ENCODE peak calls at places on chromosomes 12 and 14, in six cellular contexts. T, R, Z, K, P and Q are unnamed samples.

GRCh38 chr14:73239463-73240241 is 2.3 kb downstream of the PAPLN start:
- DNase-seq in T (no peak), R (peak; percentile 71), Z (peak; percentile 67), K (no peak), P (peak; percentile 81), Q (no peak)

GRCh38 chr12:6183689-6184441 is 16.3 kb upstream of the CD9 start:
- DNase-seq in T (no peak), R (peak; percentile 46), Z (no peak), K (no peak), P (peak; percentile 24), Q (no peak)

GRCh38 chr12:121036810-121037326 is 2.2 kb downstream of the OASL start:
- DNase-seq in T (no peak), R (peak; percentile 92), Z (no peak), K (no peak), P (no peak), Q (no peak)

GRCh38 chr14:96275182-96276112 is 19.4 kb downstream of the BDKRB1 start:
- DNase-seq in T (peak; percentile 78), R (peak; percentile 83), Z (peak; percentile 87), K (peak; percentile 29), P (peak; percentile 93), Q (peak; percentile 35)

GRCh38 chr14:30138517-30138916 is 210.9 kb upstream of the PRKD1 start:
- DNase-seq in T (no peak), R (peak; percentile 9), Z (no peak), K (no peak), P (no peak), Q (no peak)

GRCh38 chr12:47556631-47557030 is 149.2 kb downstream of the RPAP3 start:
- DNase-seq in T (no peak), R (no peak), Z (peak; percentile 35), K (no peak), P (no peak), Q (no peak)

GRCh38 chr12:20520572-20520971 is 152.2 kb downstream of the PDE3A start:
- DNase-seq in T (no peak), R (no peak), Z (no peak), K (no peak), P (no peak), Q (no peak)

GRCh38 chr14:68576031-68576430 is 216.8 kb downstream of the ZFP36L1 start:
- DNase-seq in T (no peak), R (peak; percentile 47), Z (no peak), K (no peak), P (no peak), Q (no peak)

GRCh38 chr12:46452061-46452615 is 79.6 kb upstream of the SLC38A2 start:
- DNase-seq in T (no peak), R (peak; percentile 60), Z (no peak), K (peak; percentile 73), P (no peak), Q (no peak)

GRCh38 chr12:29778531-29778930 is 5.2 kb downstream of the TMTC1 start:
- DNase-seq in T (no peak), R (no peak), Z (no peak), K (no peak), P (no peak), Q (no peak)

GRCh38 chr12:75951399-75952228 is 80.0 kb downstream of the PHLDA1 start:
- DNase-seq in T (no peak), R (peak; percentile 60), Z (no peak), K (no peak), P (no peak), Q (no peak)

GRCh38 chr12:124770725-124771124 is 92.9 kb downstream of the SCARB1 start:
- DNase-seq in T (no peak), R (no peak), Z (no peak), K (no peak), P (no peak), Q (no peak)
- H3K4me1 ChIP-seq in T (peaks cover 20% of the 10 kb centered on the region), R (peaks cover 25% of the 10 kb centered on the region), Z (no peaks in the 10 kb centered on the region), K (no peaks in the 10 kb centered on the region), P (peaks cover 2% of the 10 kb centered on the region), Q (peaks cover 2% of the 10 kb centered on the region)

GRCh38 chr12:10715491-10715890 is 7.6 kb downstream of the YBX3 start:
- DNase-seq in T (no peak), R (no peak), Z (no peak), K (no peak), P (no peak), Q (no peak)

GRCh38 chr12:10718279-10718821 is 4.8 kb downstream of the YBX3 start:
- DNase-seq in T (no peak), R (peak; percentile 85), Z (peak; percentile 47), K (no peak), P (no peak), Q (no peak)

GRCh38 chr12:10716277-10716676 is 6.8 kb downstream of the YBX3 start:
- DNase-seq in T (no peak), R (peak; percentile 20), Z (no peak), K (no peak), P (no peak), Q (no peak)

GRCh38 chr12:10716704-10717315 is 6.3 kb downstream of the YBX3 start:
- DNase-seq in T (peak; percentile 78), R (peak; percentile 97), Z (peak; percentile 8), K (peak; percentile 75), P (peak; percentile 91), Q (no peak)

DNA sequence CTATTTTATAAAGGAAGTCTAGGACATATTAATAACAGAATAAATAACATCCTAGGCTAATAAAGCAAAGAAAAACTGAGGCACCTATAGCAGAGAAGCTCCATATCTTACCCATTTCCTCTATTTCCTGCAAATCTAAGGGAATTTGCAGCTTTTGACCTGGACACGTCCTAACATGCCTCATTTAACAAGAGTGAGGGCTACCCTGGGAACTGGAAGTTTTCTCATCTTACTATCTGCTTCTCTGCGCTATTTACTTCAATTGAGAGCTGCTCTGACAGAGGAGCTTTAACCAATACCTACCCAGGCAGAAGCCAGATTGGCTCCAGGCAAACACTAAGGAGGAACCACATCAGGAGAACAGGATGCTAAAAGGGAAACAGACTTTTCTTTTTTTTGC is 5.7 kb downstream of the YBX3 start:
- DNase-seq in T (no peak), R (peak; percentile 43), Z (peak; percentile 28), K (no peak), P (no peak), Q (no peak)
- H3K27ac ChIP-seq in T (peak overlapping the region; percentile 98), R (peak overlapping the region; percentile 98), Z (no peak overlapping the region), K (peak overlapping the region; percentile 68), P (peak overlapping the region; percentile 57), Q (no peak overlapping the region)

GRCh38 chr14:99721792-99722516 is 37.9 kb downstream of the CYP46A1 start:
- DNase-seq in T (peak; percentile 30), R (no peak), Z (no peak), K (no peak), P (peak; percentile 59), Q (no peak)

GRCh38 chr14:99724196-99724891 is 40.2 kb downstream of the CYP46A1 start:
- DNase-seq in T (peak; percentile 37), R (no peak), Z (no peak), K (no peak), P (peak; percentile 46), Q (no peak)

GRCh38 chr14:99724939-99725773 is 41.1 kb downstream of the CYP46A1 start:
- DNase-seq in T (no peak), R (no peak), Z (no peak), K (no peak), P (peak; percentile 68), Q (no peak)

GRCh38 chr14:99720941-99721791 is 37.1 kb downstream of the CYP46A1 start:
- DNase-seq in T (no peak), R (no peak), Z (no peak), K (no peak), P (peak; percentile 31), Q (no peak)

GRCh38 chr14:99722741-99723140 is 38.6 kb downstream of the CYP46A1 start:
- DNase-seq in T (no peak), R (no peak), Z (no peak), K (no peak), P (no peak), Q (no peak)
- H3K4me1 ChIP-seq in T (no peaks in the 10 kb centered on the region), R (no peaks in the 10 kb centered on the region), Z (peaks cover 10% of the 10 kb centered on the region), K (no peaks in the 10 kb centered on the region), P (no peaks in the 10 kb centered on the region), Q (no peaks in the 10 kb centered on the region)

GRCh38 chr12:30863839-30864238 is 62.7 kb upstream of the TSPAN11 start:
- DNase-seq in T (no peak), R (no peak), Z (no peak), K (no peak), P (no peak), Q (no peak)

GRCh38 chr12:30859226-30859625 is 67.3 kb upstream of the TSPAN11 start:
- DNase-seq in T (no peak), R (no peak), Z (no peak), K (no peak), P (no peak), Q (no peak)

GRCh38 chr12:30858471-30858870 is 68.1 kb upstream of the TSPAN11 start:
- DNase-seq in T (no peak), R (no peak), Z (no peak), K (no peak), P (no peak), Q (no peak)

GRCh38 chr12:30866256-30866655 is 60.3 kb upstream of the TSPAN11 start:
- DNase-seq in T (no peak), R (no peak), Z (no peak), K (no peak), P (no peak), Q (no peak)

GRCh38 chr12:30862486-30862885 is 64.1 kb upstream of the TSPAN11 start:
- DNase-seq in T (peak; percentile 71), R (peak; percentile 36), Z (no peak), K (no peak), P (no peak), Q (no peak)
- H3K27ac ChIP-seq in T (no peak overlapping the region), R (no peak overlapping the region), Z (no peak overlapping the region), K (no peak overlapping the region), P (no peak overlapping the region), Q (no peak overlapping the region)

GRCh38 chr12:94594443-94594825 is 55.9 kb downstream of the TMCC3 start:
- DNase-seq in T (no peak), R (no peak), Z (no peak), K (no peak), P (no peak), Q (no peak)

GRCh38 chr12:94596596-94596995 is 53.8 kb downstream of the TMCC3 start:
- DNase-seq in T (no peak), R (no peak), Z (no peak), K (no peak), P (no peak), Q (no peak)

GRCh38 chr12:94599189-94599588 is 51.2 kb downstream of the TMCC3 start:
- DNase-seq in T (no peak), R (no peak), Z (no peak), K (no peak), P (no peak), Q (no peak)

GRCh38 chr12:94595152-94595551 is 55.2 kb downstream of the TMCC3 start:
- DNase-seq in T (no peak), R (no peak), Z (no peak), K (no peak), P (no peak), Q (no peak)

GRCh38 chr12:94597268-94597667 is 53.1 kb downstream of the TMCC3 start:
- DNase-seq in T (no peak), R (no peak), Z (no peak), K (no peak), P (no peak), Q (no peak)
- H3K4me1 ChIP-seq in T (peaks cover 23% of the 10 kb centered on the region), R (no peaks in the 10 kb centered on the region), Z (no peaks in the 10 kb centered on the region), K (no peaks in the 10 kb centered on the region), P (no peaks in the 10 kb centered on the region), Q (peaks cover 3% of the 10 kb centered on the region)

GRCh38 chr14:69647216-69647615 is 35.8 kb downstream of the SUSD6 start:
- DNase-seq in T (no peak), R (no peak), Z (no peak), K (no peak), P (no peak), Q (no peak)
- H3K27ac ChIP-seq in T (peak overlapping the region; percentile 79), R (peak overlapping the region; percentile 74), Z (no peak overlapping the region), K (no peak overlapping the region), P (no peak overlapping the region), Q (no peak overlapping the region)